ENCODE peak calls at places on chromosomes 16 and 17, in five cellular contexts. One of them, this sample, is unnamed.

GRCh38 chr17:17922198-17922901 is 49.9 kb downstream of the TOM1L2 start:
- DNase-seq in mammary epithelial cell: no peak
- DNase-seq in astrocyte: no peak
- DNase-seq in HepG2: no peak
- DNase-seq in fibroblast of lung: no peak
- DNase-seq in this sample: no peak

GRCh38 chr17:32495347-32496253 is 8.8 kb downstream of the CDK5R1 start:
- DNase-seq in HepG2: no peak
- DNase-seq in astrocyte: peak
- DNase-seq in mammary epithelial cell: no peak
- DNase-seq in fibroblast of lung: peak
- DNase-seq in this sample: no peak

GRCh38 chr16:8346291-8346690 is 244.0 kb downstream of the TMEM114 start:
- DNase-seq in astrocyte: no peak
- DNase-seq in mammary epithelial cell: no peak
- DNase-seq in fibroblast of lung: no peak
- DNase-seq in HepG2: peak
- DNase-seq in this sample: no peak

GRCh38 chr16:30924086-30924714 is 828 bp downstream of the FBXL19 start:
- DNase-seq in fibroblast of lung: no peak
- DNase-seq in HepG2: no peak
- DNase-seq in astrocyte: no peak
- DNase-seq in mammary epithelial cell: no peak
- DNase-seq in this sample: no peak

GRCh38 chr16:4217246-4218131 is 24.4 kb downstream of the SRL start:
- DNase-seq in fibroblast of lung: no peak
- DNase-seq in HepG2: no peak
- DNase-seq in astrocyte: no peak
- DNase-seq in mammary epithelial cell: no peak
- DNase-seq in this sample: no peak

GRCh38 chr16:31201511-31202401 is 804 bp downstream of the PYCARD start:
- DNase-seq in mammary epithelial cell: peak
- DNase-seq in astrocyte: no peak
- DNase-seq in fibroblast of lung: peak
- DNase-seq in HepG2: no peak
- DNase-seq in this sample: no peak

GRCh38 chr17:9371019-9371418 is 204.6 kb downstream of the STX8 start:
- DNase-seq in astrocyte: peak
- DNase-seq in mammary epithelial cell: peak
- DNase-seq in fibroblast of lung: peak
- DNase-seq in HepG2: peak
- DNase-seq in this sample: peak

GRCh38 chr17:8494506-8495111 is 58.9 kb downstream of the NDEL1 start:
- DNase-seq in fibroblast of lung: no peak
- DNase-seq in astrocyte: no peak
- DNase-seq in HepG2: no peak
- DNase-seq in mammary epithelial cell: no peak
- DNase-seq in this sample: no peak

GRCh38 chr17:64628641-64629040 is 33.5 kb downstream of the SMURF2 start:
- DNase-seq in fibroblast of lung: no peak
- DNase-seq in mammary epithelial cell: no peak
- DNase-seq in HepG2: no peak
- DNase-seq in astrocyte: no peak
- DNase-seq in this sample: no peak

GRCh38 chr17:41329279-41329925 is 13.9 kb upstream of the KRTAP17-1 start:
- DNase-seq in fibroblast of lung: peak
- DNase-seq in HepG2: peak
- DNase-seq in astrocyte: peak
- DNase-seq in mammary epithelial cell: peak
- DNase-seq in this sample: no peak

GRCh38 chr16:30335598-30336474 is 19.3 kb downstream of the CD2BP2 start:
- DNase-seq in HepG2: peak
- DNase-seq in astrocyte: peak
- DNase-seq in mammary epithelial cell: peak
- DNase-seq in fibroblast of lung: peak
- DNase-seq in this sample: peak

GRCh38 chr17:53499277-53499676 is 323.4 kb upstream of the KIF2B start:
- DNase-seq in HepG2: no peak
- DNase-seq in astrocyte: no peak
- DNase-seq in mammary epithelial cell: no peak
- DNase-seq in fibroblast of lung: no peak
- DNase-seq in this sample: no peak

GRCh38 chr17:45782889-45783592 is 1.1 kb upstream of the CRHR1 start:
- DNase-seq in mammary epithelial cell: no peak
- DNase-seq in astrocyte: no peak
- DNase-seq in HepG2: no peak
- DNase-seq in fibroblast of lung: no peak
- DNase-seq in this sample: no peak

GRCh38 chr16:59899940-59900339 is 1165.8 kb upstream of the GOT2 start:
- DNase-seq in mammary epithelial cell: no peak
- DNase-seq in HepG2: no peak
- DNase-seq in astrocyte: no peak
- DNase-seq in fibroblast of lung: no peak
- DNase-seq in this sample: no peak

GRCh38 chr17:57445051-57445450 is 188.7 kb downstream of the MSI2 start:
- DNase-seq in fibroblast of lung: peak
- DNase-seq in HepG2: peak
- DNase-seq in mammary epithelial cell: no peak
- DNase-seq in astrocyte: peak
- DNase-seq in this sample: no peak

GRCh38 chr16:3458852-3459361 is 15.4 kb downstream of the NAA60 start:
- DNase-seq in fibroblast of lung: peak
- DNase-seq in HepG2: peak
- DNase-seq in mammary epithelial cell: no peak
- DNase-seq in astrocyte: no peak
- DNase-seq in this sample: no peak

GRCh38 chr17:7235693-7236665 is 1.7 kb upstream of the DVL2 start:
- DNase-seq in fibroblast of lung: peak
- DNase-seq in HepG2: no peak
- DNase-seq in astrocyte: peak
- DNase-seq in mammary epithelial cell: peak
- DNase-seq in this sample: no peak

GRCh38 chr17:2689411-2690164 is 22.0 kb downstream of the CLUH start:
- DNase-seq in HepG2: no peak
- DNase-seq in mammary epithelial cell: no peak
- DNase-seq in fibroblast of lung: no peak
- DNase-seq in astrocyte: no peak
- DNase-seq in this sample: no peak

GRCh38 chr17:59846391-59847165 is 46.2 kb downstream of the TUBD1 start:
- DNase-seq in HepG2: peak
- DNase-seq in mammary epithelial cell: peak
- DNase-seq in fibroblast of lung: peak
- DNase-seq in astrocyte: peak
- DNase-seq in this sample: no peak

GRCh38 chr17:61408151-61409041 is 8.8 kb downstream of the TBX2 start:
- DNase-seq in fibroblast of lung: no peak
- DNase-seq in astrocyte: no peak
- DNase-seq in mammary epithelial cell: no peak
- DNase-seq in HepG2: no peak
- DNase-seq in this sample: no peak

GRCh38 chr17:80034977-80035686 is 540 bp downstream of the TBC1D16 start:
- DNase-seq in mammary epithelial cell: peak
- DNase-seq in astrocyte: peak
- DNase-seq in HepG2: no peak
- DNase-seq in fibroblast of lung: peak
- DNase-seq in this sample: no peak
- TF ChIP-seq EZH2 in mammary epithelial cell: no peak
- TF ChIP-seq EZH2 in astrocyte: no peak
- TF ChIP-seq EZH2 in HepG2: no peak
- TF ChIP-seq EZH2 in fibroblast of lung: no peak
- TF ChIP-seq EZH2 in this sample: no peak

GRCh38 chr17:49910094-49910857 is 58.7 kb upstream of the DLX4 start:
- DNase-seq in HepG2: no peak
- DNase-seq in astrocyte: no peak
- DNase-seq in mammary epithelial cell: peak
- DNase-seq in fibroblast of lung: peak
- DNase-seq in this sample: no peak
- TF ChIP-seq EZH2 in HepG2: no peak
- TF ChIP-seq EZH2 in astrocyte: peak
- TF ChIP-seq EZH2 in mammary epithelial cell: peak
- TF ChIP-seq EZH2 in fibroblast of lung: peak
- TF ChIP-seq EZH2 in this sample: peak

GRCh38 chr17:74861554-74862107 is 1.9 kb upstream of the GRIN2C start:
- DNase-seq in fibroblast of lung: no peak
- DNase-seq in HepG2: no peak
- DNase-seq in mammary epithelial cell: no peak
- DNase-seq in astrocyte: no peak
- DNase-seq in this sample: no peak

GRCh38 chr17:74860999-74861553 is 1.4 kb upstream of the GRIN2C start:
- DNase-seq in fibroblast of lung: no peak
- DNase-seq in astrocyte: no peak
- DNase-seq in HepG2: no peak
- DNase-seq in mammary epithelial cell: no peak
- DNase-seq in this sample: no peak

GRCh38 chr17:74859439-74860228 is at the start of gene GRIN2C:
- DNase-seq in mammary epithelial cell: no peak
- DNase-seq in fibroblast of lung: no peak
- DNase-seq in astrocyte: no peak
- DNase-seq in HepG2: no peak
- DNase-seq in this sample: no peak

GRCh38 chr17:74858672-74859438 is 830 bp downstream of the GRIN2C start:
- DNase-seq in fibroblast of lung: no peak
- DNase-seq in HepG2: no peak
- DNase-seq in astrocyte: no peak
- DNase-seq in mammary epithelial cell: no peak
- DNase-seq in this sample: no peak

GRCh38 chr17:74860229-74860998 is 729 bp upstream of the GRIN2C start:
- DNase-seq in mammary epithelial cell: no peak
- DNase-seq in HepG2: no peak
- DNase-seq in astrocyte: no peak
- DNase-seq in fibroblast of lung: no peak
- DNase-seq in this sample: no peak
- TF ChIP-seq EZH2 in mammary epithelial cell: peak
- TF ChIP-seq EZH2 in HepG2: no peak
- TF ChIP-seq EZH2 in astrocyte: peak
- TF ChIP-seq EZH2 in fibroblast of lung: no peak
- TF ChIP-seq EZH2 in this sample: peak

DNA sequence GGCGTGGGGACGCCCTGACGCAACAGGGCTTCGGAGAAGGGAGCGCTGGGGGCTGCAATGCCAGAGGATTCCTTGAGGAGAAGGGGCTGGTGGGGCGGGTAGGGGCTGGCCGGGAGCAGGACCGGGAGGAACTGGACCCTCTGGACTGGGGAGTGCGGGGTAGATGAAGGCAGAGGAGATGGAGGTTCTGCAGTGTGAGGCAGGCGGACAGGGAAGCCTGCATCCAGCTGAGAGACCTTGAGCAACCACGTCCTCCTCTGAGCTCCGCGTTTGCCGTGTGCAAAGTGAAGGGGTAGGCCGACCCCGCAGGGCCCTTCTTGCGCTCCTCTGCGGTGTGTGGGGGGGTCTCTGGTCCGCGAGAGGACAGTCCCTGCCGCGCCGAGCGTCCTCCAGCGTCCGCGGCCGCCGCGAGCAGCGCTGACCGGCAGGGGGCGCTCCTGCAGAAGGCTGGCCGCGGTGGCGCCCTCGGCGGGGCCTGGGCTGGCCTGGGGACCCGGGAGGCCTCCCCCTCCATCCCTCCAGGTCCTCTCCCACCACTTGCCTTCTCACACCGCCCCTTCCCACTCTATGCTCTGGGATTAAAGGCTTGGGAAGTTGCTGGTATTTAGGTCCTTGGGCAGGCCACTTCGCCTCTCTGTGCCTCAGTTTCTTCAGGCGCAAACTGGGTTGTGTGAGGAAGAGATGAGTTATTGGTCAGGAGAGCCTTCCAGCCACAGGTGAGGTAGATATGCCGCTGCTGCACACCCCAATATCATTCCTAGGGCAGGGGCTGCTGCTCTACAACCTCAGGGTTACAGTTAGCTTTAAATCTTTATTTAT is 9.6 kb upstream of the WNT9B start:
- DNase-seq in fibroblast of lung: no peak
- DNase-seq in mammary epithelial cell: no peak
- DNase-seq in astrocyte: no peak
- DNase-seq in HepG2: no peak
- DNase-seq in this sample: no peak
- TF ChIP-seq EZH2 in fibroblast of lung: no peak
- TF ChIP-seq EZH2 in mammary epithelial cell: no peak
- TF ChIP-seq EZH2 in astrocyte: no peak
- TF ChIP-seq EZH2 in HepG2: no peak
- TF ChIP-seq EZH2 in this sample: no peak

GRCh38 chr16:54283735-54284318 is 2.8 kb downstream of the IRX3 start:
- DNase-seq in mammary epithelial cell: peak
- DNase-seq in HepG2: no peak
- DNase-seq in fibroblast of lung: no peak
- DNase-seq in astrocyte: no peak
- DNase-seq in this sample: no peak
- TF ChIP-seq EZH2 in mammary epithelial cell: no peak
- TF ChIP-seq EZH2 in HepG2: no peak
- TF ChIP-seq EZH2 in fibroblast of lung: peak
- TF ChIP-seq EZH2 in astrocyte: no peak
- TF ChIP-seq EZH2 in this sample: no peak

This sample was measured in keratinocyte.